ENCODE peak calls at places on chromosomes 7 and 10, in ten cellular contexts. D is neural progenitor cell, M is mesenchymal stem cell, E is H9, H is mesendoderm, F is keratinocyte, G is mammary epithelial cell, S is astrocyte, Y is neuronal stem cell, J is H1. L is an unnamed sample.

GRCh38 chr7:141700848-141701371 is 1.1 kb downstream of the DENND11 start:
- DNase-seq in D (no peak), M (peak; percentile 33), E (no peak), H (peak; percentile 63), F (no peak), G (no peak), S (no peak), Y (no peak), J (peak; percentile 50), L (no peak)

GRCh38 chr7:123665896-123666295 is 10.2 kb downstream of the LMOD2 start:
- DNase-seq in D (no peak), M (no peak), E (no peak), H (peak; percentile 42), F (no peak), G (no peak), S (no peak), Y (no peak), J (no peak), L (peak; percentile 4)

GRCh38 chr7:37205451-37205850 is 243.2 kb downstream of the ELMO1 start:
- DNase-seq in D (no peak), M (no peak), E (no peak), H (no peak), F (no peak), G (no peak), S (no peak), Y (no peak), J (no peak), L (no peak)

GRCh38 chr7:94042381-94042780 is 38.2 kb upstream of the BET1 start:
- DNase-seq in D (no peak), M (no peak), E (no peak), H (no peak), F (no peak), G (no peak), S (no peak), Y (no peak), J (no peak), L (no peak)

GRCh38 chr10:24231200-24231599 is 22.3 kb downstream of the KIAA1217 start:
- DNase-seq in D (no peak), M (no peak), E (no peak), H (no peak), F (no peak), G (no peak), S (no peak), Y (no peak), J (no peak), L (no peak)

GRCh38 chr7:92834661-92835139 is 1.7 kb downstream of the CDK6 start:
- DNase-seq in D (peak; percentile 55), M (peak; percentile 28), E (peak; percentile 59), H (peak; percentile 46), F (no peak), G (peak; percentile 41), S (no peak), Y (peak; percentile 41), J (peak; percentile 80), L (no peak)

GRCh38 chr10:33808475-33808874 is 474.0 kb upstream of the NRP1 start:
- DNase-seq in D (no peak), M (no peak), E (no peak), H (no peak), F (no peak), G (no peak), S (peak; percentile 64), Y (no peak), J (no peak), L (no peak)

GRCh38 chr7:1883834-1884582 is 213.9 kb downstream of the ELFN1 start:
- DNase-seq in D (peak; percentile 45), M (no peak), E (peak; percentile 72), H (peak; percentile 57), F (no peak), G (no peak), S (no peak), Y (no peak), J (peak; percentile 79), L (no peak)

GRCh38 chr7:69114374-69114773 is 483.9 kb upstream of the AUTS2 start:
- DNase-seq in D (no peak), M (no peak), E (no peak), H (no peak), F (no peak), G (no peak), S (peak; percentile 76), Y (no peak), J (no peak), L (peak; percentile 79)

GRCh38 chr10:51389415-51390342 is 309.7 kb downstream of the CSTF2T start:
- DNase-seq in D (peak; percentile 78), M (peak; percentile 59), E (peak; percentile 68), H (peak; percentile 72), F (peak; percentile 32), G (peak; percentile 15), S (peak; percentile 100), Y (peak; percentile 44), J (peak; percentile 75), L (peak; percentile 99)

DNA sequence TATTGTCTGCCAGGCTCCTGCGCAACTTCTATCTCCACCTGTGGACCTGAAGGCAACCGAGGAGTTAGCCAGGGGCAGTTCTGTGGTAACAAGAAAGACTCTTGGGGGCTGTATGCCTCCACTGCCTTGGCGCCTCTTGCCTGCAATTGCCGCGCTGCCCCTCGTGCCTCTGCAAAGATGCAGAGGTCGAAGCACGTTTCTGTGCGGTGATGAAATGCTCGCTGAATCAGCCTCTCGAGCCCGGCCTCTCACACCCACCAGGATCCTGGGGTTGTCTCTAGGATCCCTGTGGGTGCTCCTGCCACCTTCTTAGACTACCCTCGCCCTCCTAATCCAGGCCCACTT is 468 bp upstream of the LHFPL3 start:
- DNase-seq in D (peak; percentile 26), M (no peak), E (peak; percentile 54), H (peak; percentile 30), F (no peak), G (no peak), S (no peak), Y (peak; percentile 6), J (no peak), L (no peak)
- H3K4me2 ChIP-seq in D (peak overlapping the region; percentile 98), M (no peak overlapping the region), E (peak overlapping the region; percentile 71), H (peak overlapping the region; percentile 72), F (no peak overlapping the region), G (no peak overlapping the region), S (peak overlapping the region; percentile 86), Y (peak overlapping the region; percentile 98), J (peak overlapping the region; percentile 84), L (no peak overlapping the region)

GRCh38 chr7:7151285-7151684 is 31.1 kb upstream of the C1GALT1 start:
- DNase-seq in D (no peak), M (peak; percentile 24), E (no peak), H (no peak), F (no peak), G (no peak), S (no peak), Y (no peak), J (no peak), L (no peak)

GRCh38 chr7:7156663-7157062 is 25.7 kb upstream of the C1GALT1 start:
- DNase-seq in D (no peak), M (no peak), E (no peak), H (no peak), F (no peak), G (no peak), S (no peak), Y (no peak), J (no peak), L (no peak)

GRCh38 chr7:7152315-7152714 is 30.0 kb upstream of the C1GALT1 start:
- DNase-seq in D (no peak), M (no peak), E (no peak), H (no peak), F (no peak), G (no peak), S (no peak), Y (no peak), J (no peak), L (no peak)

GRCh38 chr7:7148799-7149481 is 33.4 kb upstream of the C1GALT1 start:
- DNase-seq in D (no peak), M (no peak), E (no peak), H (peak; percentile 25), F (no peak), G (peak; percentile 78), S (peak; percentile 2), Y (no peak), J (no peak), L (no peak)

DNA sequence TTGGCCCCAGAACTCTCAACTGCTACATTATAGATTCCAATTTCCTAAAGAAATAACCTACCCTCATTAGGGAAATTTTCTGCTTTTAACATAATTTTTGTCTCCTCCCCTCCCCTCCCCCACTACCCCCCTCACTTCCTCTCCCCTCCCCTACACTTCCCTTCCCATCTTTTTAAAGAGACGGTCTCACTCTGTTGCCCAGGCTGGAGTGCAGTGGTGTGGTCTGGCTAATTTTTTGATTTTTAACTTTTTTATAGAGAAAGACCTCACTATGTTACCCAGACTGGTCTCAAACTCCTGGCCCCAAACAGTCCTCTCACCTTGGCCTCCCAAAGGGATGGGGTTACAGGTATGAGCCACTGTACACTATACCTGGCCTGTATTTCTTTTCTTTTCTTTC is 30.5 kb upstream of the C1GALT1 start:
- DNase-seq in D (no peak), M (no peak), E (no peak), H (no peak), F (no peak), G (no peak), S (no peak), Y (no peak), J (no peak), L (no peak)
- H3K9ac ChIP-seq in D (no peak overlapping the region), M (no peak overlapping the region), E (no peak overlapping the region), H (no peak overlapping the region), F (no peak overlapping the region), G (no peak overlapping the region), S (no peak overlapping the region), Y (no peak overlapping the region), J (no peak overlapping the region), L (no peak overlapping the region)

DNA sequence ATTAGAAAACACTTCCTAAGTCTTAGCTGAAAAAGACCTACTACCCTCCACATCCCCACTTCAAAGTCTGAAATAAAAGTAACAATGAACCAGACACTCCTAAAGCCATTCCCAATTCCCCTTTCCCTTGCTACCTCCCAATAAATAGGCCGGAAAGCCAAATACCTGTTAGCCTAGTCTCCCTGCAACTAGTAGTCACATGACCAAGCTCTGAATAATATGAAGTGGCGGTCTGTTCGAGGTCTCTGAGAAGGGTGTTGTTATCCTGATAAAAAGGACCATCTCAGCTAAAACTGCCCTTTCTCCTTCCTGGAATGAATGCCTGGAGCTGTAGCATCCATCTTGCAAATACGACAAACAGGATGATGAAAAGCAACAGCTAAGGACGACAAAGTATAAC is 6.1 kb downstream of the KIF5B start:
- DNase-seq in D (no peak), M (no peak), E (no peak), H (peak; percentile 62), F (no peak), G (no peak), S (no peak), Y (no peak), J (no peak), L (no peak)
- H3K4me2 ChIP-seq in D (peak overlapping the region; percentile 90), M (no peak overlapping the region), E (peak overlapping the region; percentile 55), H (peak overlapping the region; percentile 7), F (peak overlapping the region; percentile 15), G (peak overlapping the region; percentile 14), S (peak overlapping the region; percentile 85), Y (no peak overlapping the region), J (peak overlapping the region; percentile 40), L (peak overlapping the region; percentile 61)

DNA sequence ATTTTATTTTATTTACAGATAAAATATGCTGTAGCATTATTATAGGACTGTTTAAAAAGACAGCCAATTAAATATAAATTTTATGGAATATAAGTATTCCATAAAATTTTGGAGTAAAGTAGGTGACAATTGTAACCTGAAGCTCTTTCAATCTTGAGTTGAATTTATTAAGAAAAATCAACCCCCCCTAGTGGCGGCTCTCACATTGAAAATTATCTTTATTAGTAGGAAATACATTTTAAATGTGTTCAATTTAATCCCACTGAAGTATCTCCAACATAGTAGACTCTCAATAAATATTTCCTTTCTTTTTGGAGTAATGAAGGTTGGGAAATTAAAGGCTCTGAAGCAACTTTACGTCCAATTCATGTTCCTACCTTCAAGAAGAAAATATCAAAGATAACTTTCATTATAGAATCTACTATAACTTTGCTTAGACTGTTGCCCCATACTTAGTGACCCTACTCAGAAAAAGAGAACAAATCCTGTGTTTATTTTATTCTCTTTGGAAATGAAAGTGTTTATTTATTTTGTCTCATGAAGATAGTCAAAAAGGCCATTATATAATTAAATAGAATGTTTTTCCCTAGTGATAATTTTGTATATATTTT is 3.1 kb downstream of the AHR start:
- DNase-seq in D (peak; percentile 43), M (peak; percentile 68), E (no peak), H (no peak), F (no peak), G (peak; percentile 22), S (no peak), Y (no peak), J (no peak), L (peak; percentile 34)
- H3K9ac ChIP-seq in D (no peak overlapping the region), M (peak overlapping the region; percentile 89), E (no peak overlapping the region), H (no peak overlapping the region), F (peak overlapping the region; percentile 79), G (peak overlapping the region; percentile 53), S (peak overlapping the region; percentile 90), Y (no peak overlapping the region), J (no peak overlapping the region), L (peak overlapping the region; percentile 13)